ENCODE peak calls at places on chromosome 2, in six cellular contexts. X is ovary; B is NCI-H748 treated with DMSO at 0.1 percent for 48 hours; L is stimulated activated CD8-positive, alpha-beta memory T cell treated with anti-CD3 and anti-CD28 coated beads, Interleukin-15, amount 100 ng/mL, for 48 hours; V is GM03348; R is EL. J is an unnamed sample.

GRCh38 chr2:8496079-8496478 is 185.8 kb upstream of the ID2 start:
- DNase-seq in X (no peak), B (no peak), L (no peak), V (no peak), R (no peak), J (no peak)

GRCh38 chr2:423479-423878 is 135.6 kb upstream of the ALKAL2 start:
- DNase-seq in X (no peak), B (no peak), L (no peak), V (no peak), R (no peak), J (no peak)

GRCh38 chr2:234426616-234427015 is 70.3 kb downstream of the ARL4C start:
- DNase-seq in X (no peak), B (no peak), L (no peak), V (no peak), R (no peak), J (no peak)

GRCh38 chr2:7891312-7891711 is 790.5 kb upstream of the ID2 start:
- DNase-seq in X (no peak), B (no peak), L (no peak), V (no peak), R (no peak), J (no peak)

GRCh38 chr2:100691846-100692245 is 128.1 kb upstream of the NPAS2 start:
- DNase-seq in X (no peak), B (no peak), L (no peak), V (no peak), R (no peak), J (no peak)

GRCh38 chr2:20390524-20391123 is 40.0 kb upstream of the PUM2 start:
- DNase-seq in X (no peak), B (no peak), L (no peak), V (no peak), R (no peak), J (no peak)

GRCh38 chr2:148594216-148594615 is 50.3 kb upstream of the EPC2 start:
- DNase-seq in X (no peak), B (no peak), L (no peak), V (no peak), R (no peak), J (no peak)

GRCh38 chr2:168449419-168449818 is 6.7 kb upstream of the CERS6 start:
- DNase-seq in X (no peak), B (no peak), L (no peak), V (no peak), R (peak; percentile 16), J (no peak)

GRCh38 chr2:197258580-197258979 is 52.0 kb downstream of the ANKRD44 start:
- DNase-seq in X (no peak), B (no peak), L (no peak), V (peak; percentile 42), R (no peak), J (no peak)

GRCh38 chr2:130376433-130377293 is 20.8 kb downstream of the PTPN18 start:
- DNase-seq in X (no peak), B (no peak), L (no peak), V (no peak), R (no peak), J (no peak)

GRCh38 chr2:135742307-135742838 is 718 bp downstream of the UBXN4 start:
- DNase-seq in X (no peak), B (peak; percentile 8), L (peak; percentile 19), V (peak; percentile 61), R (peak; percentile 55), J (peak; percentile 40)

GRCh38 chr2:157443795-157444642 is at the start of gene CYTIP:
- DNase-seq in X (no peak), B (no peak), L (peak; percentile 52), V (no peak), R (no peak), J (no peak)

GRCh38 chr2:125572660-125573059 is 1083.3 kb upstream of the GYPC start:
- DNase-seq in X (no peak), B (no peak), L (no peak), V (no peak), R (no peak), J (no peak)

GRCh38 chr2:15588329-15588919 is 3.2 kb upstream of the DDX1 start:
- DNase-seq in X (no peak), B (peak; percentile 15), L (no peak), V (peak; percentile 52), R (peak; percentile 57), J (peak; percentile 57)

GRCh38 chr2:240918258-240919091 is 12.3 kb downstream of the CROCC2 start:
- DNase-seq in X (peak; percentile 11), B (no peak), L (no peak), V (no peak), R (no peak), J (no peak)

J was measured in HT1080.